ENCODE peak calls at places on chromosomes 13 and 19, in four cellular contexts. X is AG04450, K is tibial nerve, D is mesothelial cell of epicardium. U is an unnamed sample.

GRCh38 chr13:112643759-112644459 is 45.9 kb upstream of the ATP11A start:
- DNase-seq in K (no peak), D (no peak), X (no peak), U (no peak)

GRCh38 chr13:50518791-50519201 is 324.7 kb downstream of the DLEU7 start:
- DNase-seq in X (peak), K (no peak), D (no peak), U (no peak)

GRCh38 chr19:12838893-12839656 is 760 bp downstream of the MAST1 start:
- DNase-seq in D (no peak), K (no peak), X (no peak), U (no peak)

GRCh38 chr13:86446311-86446710 is 647.1 kb upstream of the SLITRK6 start:
- DNase-seq in D (no peak), K (no peak), X (no peak), U (no peak)

GRCh38 chr13:90890435-90890834 is 457.1 kb upstream of the MIR17HG start:
- DNase-seq in X (no peak), K (no peak), D (no peak), U (no peak)

GRCh38 chr19:48069435-48069834 is 25.6 kb upstream of the CABP5 start:
- DNase-seq in D (no peak), K (no peak), X (no peak), U (no peak)

GRCh38 chr13:77065456-77066147 is 38.6 kb upstream of the FBXL3 start:
- DNase-seq in X (no peak), D (no peak), K (no peak), U (no peak)

GRCh38 chr13:102405499-102406079 is 3.7 kb upstream of the FGF14 start:
- DNase-seq in X (no peak), D (no peak), K (no peak), U (no peak)

GRCh38 chr13:75505327-75505726 is 23.4 kb upstream of the TBC1D4 start:
- DNase-seq in X (no peak), D (no peak), K (no peak), U (no peak)

GRCh38 chr19:55369651-55370304 is 485 bp downstream of the IL11 start:
- DNase-seq in D (peak), K (no peak), X (peak), U (no peak)

GRCh38 chr13:30308548-30308947 is 1.2 kb upstream of the KATNAL1 start:
- DNase-seq in K (no peak), X (no peak), D (no peak), U (no peak)

GRCh38 chr13:31824705-31825512 is 85.6 kb downstream of the RXFP2 start:
- DNase-seq in X (no peak), K (no peak), D (no peak), U (no peak)

GRCh38 chr13:114303700-114304327 is 10.5 kb upstream of the CHAMP1 start:
- DNase-seq in K (no peak), X (no peak), D (no peak), U (no peak)

GRCh38 chr13:29472317-29472961 is 123.0 kb downstream of the SLC7A1 start:
- DNase-seq in X (no peak), D (no peak), K (peak), U (no peak)

GRCh38 chr19:3670796-3671679 is 29.2 kb downstream of the PIP5K1C start:
- DNase-seq in X (peak), K (peak), D (no peak), U (no peak)

GRCh38 chr19:40923934-40924391 is 41.9 kb upstream of the CYP2A7 start:
- DNase-seq in D (no peak), X (no peak), K (no peak), U (no peak)

GRCh38 chr13:113740661-113741060 is 18.4 kb upstream of the TMEM255B start:
- DNase-seq in X (no peak), D (no peak), K (no peak), U (no peak)

GRCh38 chr13:74036373-74036772 is 97.8 kb downstream of the KLF12 start:
- DNase-seq in X (no peak), K (no peak), D (peak), U (peak)

GRCh38 chr13:44874886-44875630 is 114.2 kb downstream of the NUFIP1 start:
- DNase-seq in X (no peak), D (no peak), K (no peak), U (no peak)

GRCh38 chr13:98921786-98922185 is 56.1 kb downstream of the DOCK9 start:
- DNase-seq in X (no peak), K (no peak), D (no peak), U (no peak)

GRCh38 chr19:32676186-32676894 is 692 bp downstream of the RGS9BP start:
- DNase-seq in K (no peak), X (no peak), D (peak), U (no peak)

GRCh38 chr13:23620211-23620610 is 50.0 kb downstream of the TNFRSF19 start:
- DNase-seq in D (no peak), K (no peak), X (no peak), U (no peak)

GRCh38 chr13:102138635-102139225 is 263.1 kb downstream of the FGF14 start:
- DNase-seq in K (no peak), X (no peak), D (no peak), U (no peak)

GRCh38 chr13:30727491-30728350 is 7.6 kb upstream of the ALOX5AP start:
- DNase-seq in X (no peak), K (no peak), D (no peak), U (no peak)

GRCh38 chr13:33244907-33245287 is 40.7 kb downstream of the STARD13 start:
- DNase-seq in D (no peak), K (no peak), X (no peak), U (no peak)

GRCh38 chr13:93775507-93776108 is 549.0 kb downstream of the GPC6 start:
- DNase-seq in D (no peak), K (no peak), X (peak), U (peak)

GRCh38 chr19:53183146-53183545 is 10.0 kb downstream of the ZNF665 start:
- DNase-seq in X (no peak), K (no peak), D (no peak), U (no peak)

GRCh38 chr13:95492044-95492801 is 60.3 kb upstream of the CLDN10 start:
- DNase-seq in X (no peak), K (no peak), D (no peak), U (no peak)

GRCh38 chr19:36128392-36128736 is 11.5 kb upstream of the CAPNS1 start:
- DNase-seq in K (no peak), X (no peak), D (no peak), U (no peak)

GRCh38 chr19:13117176-13117771 is 734 bp upstream of the TRMT1 start:
- DNase-seq in D (no peak), K (no peak), X (no peak), U (no peak)

GRCh38 chr13:74217816-74218215 is 83.6 kb upstream of the KLF12 start:
- DNase-seq in X (peak), K (no peak), D (no peak), U (no peak)

GRCh38 chr13:65943024-65943423 is 1287.1 kb downstream of the PCDH9 start:
- DNase-seq in X (no peak), K (no peak), D (no peak), U (no peak)

GRCh38 chr13:48715977-48716376 is 62.2 kb downstream of the CYSLTR2 start:
- DNase-seq in K (no peak), X (no peak), D (no peak), U (no peak)

GRCh38 chr19:2290441-2291184 is 8.6 kb upstream of the PEAK3 start:
- DNase-seq in K (no peak), D (no peak), X (no peak), U (no peak)

GRCh38 chr19:50679177-50680125 is 30.2 kb downstream of the C19orf81 start:
- DNase-seq in D (peak), X (peak), K (peak), U (no peak)

GRCh38 chr13:95100525-95101121 is 200.6 kb downstream of the ABCC4 start:
- DNase-seq in D (no peak), K (no peak), X (no peak), U (peak)

DNA sequence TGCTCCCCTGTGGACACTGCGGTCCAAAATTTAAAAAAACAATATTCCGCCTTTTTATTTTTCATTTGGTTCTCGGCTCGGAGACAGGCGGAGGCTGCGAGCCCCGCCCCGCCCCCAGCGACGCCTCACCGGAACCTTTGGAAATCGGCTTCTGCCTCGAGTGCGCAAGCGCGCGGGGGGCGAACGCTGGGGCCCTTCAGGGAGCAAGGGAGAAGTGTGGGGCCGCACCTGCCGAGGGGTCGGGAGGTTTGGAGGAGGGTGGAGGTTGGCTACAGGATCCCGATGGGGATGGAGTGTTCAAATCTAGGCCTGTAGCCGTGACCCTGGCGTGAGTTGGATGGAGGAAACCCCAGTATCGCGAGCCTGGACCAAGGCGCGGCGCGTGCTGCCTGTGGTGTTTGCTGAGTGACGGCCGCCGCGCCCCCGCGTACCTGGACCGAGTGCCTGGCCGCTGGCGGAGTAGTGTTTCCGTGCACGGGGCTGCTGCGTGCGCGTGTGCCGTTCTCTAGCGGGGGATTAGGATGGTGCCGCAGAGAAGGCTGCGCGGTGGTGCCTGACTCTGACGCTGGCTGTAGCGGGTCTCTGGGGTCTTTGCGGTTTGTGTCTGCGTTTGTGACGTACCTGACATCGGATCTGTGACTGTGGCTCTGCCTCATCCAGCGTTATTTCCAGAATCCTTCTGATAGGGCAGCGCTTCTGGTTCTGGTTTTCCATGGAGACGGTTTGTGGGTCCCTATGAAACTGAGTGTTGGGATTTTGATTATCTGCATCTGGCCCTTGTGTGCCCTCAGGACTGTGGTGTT is 625 bp upstream of the ZFP30 start:
- DNase-seq in D (peak), K (peak), X (peak), U (peak)
- TF ChIP-seq CTCF in D (no peak), K (no peak), X (no peak), U (no peak)

GRCh38 chr19:45477713-45478453 is 10.1 kb downstream of the FOSB start:
- DNase-seq in X (no peak), K (no peak), D (no peak), U (no peak)
- TF ChIP-seq CTCF in X (no peak), K (no peak), D (no peak), U (no peak)

DNA sequence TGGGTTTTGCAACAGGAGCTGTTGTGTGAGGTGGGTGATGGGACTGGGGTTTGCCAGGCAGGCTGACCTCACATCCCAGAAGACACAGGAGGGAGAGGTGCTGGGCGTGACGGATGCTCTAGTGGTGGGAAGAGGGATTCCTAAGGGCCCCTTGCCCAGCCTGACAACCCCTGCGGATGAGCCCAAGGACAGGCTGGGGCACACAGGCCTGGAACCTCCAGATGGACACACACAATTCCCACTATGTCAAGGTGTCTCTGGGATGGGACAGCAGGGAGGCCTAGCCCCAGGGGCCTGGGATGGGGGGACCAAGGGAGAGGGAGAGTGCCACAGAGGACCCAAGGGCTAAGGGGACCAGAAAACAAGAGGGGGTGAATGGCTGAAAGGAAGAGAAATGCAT is 191.5 kb downstream of the ZNF536 start:
- DNase-seq in K (no peak), D (no peak), X (no peak), U (no peak)
- TF ChIP-seq CTCF in K (no peak), D (no peak), X (no peak), U (no peak)

GRCh38 chr19:15280915-15281683 is 48.9 kb upstream of the EPHX3 start:
- DNase-seq in D (peak), X (peak), K (peak), U (no peak)
- TF ChIP-seq CTCF in D (no peak), X (peak), K (peak), U (peak)

GRCh38 chr19:19202707-19203011 is 555 bp downstream of the NR2C2AP start:
- DNase-seq in K (no peak), X (no peak), D (no peak), U (no peak)

GRCh38 chr19:19203012-19203856 is at the start of gene NR2C2AP:
- DNase-seq in X (peak), K (peak), D (peak), U (peak)

GRCh38 chr19:19201697-19202630 is 1.2 kb downstream of the NR2C2AP start:
- DNase-seq in D (no peak), X (no peak), K (no peak), U (no peak)

GRCh38 chr19:19205416-19206410 is 2.5 kb upstream of the NR2C2AP start:
- DNase-seq in X (no peak), D (no peak), K (no peak), U (no peak)

GRCh38 chr19:19204181-19204580 is 967 bp upstream of the NR2C2AP start:
- DNase-seq in K (no peak), X (no peak), D (no peak), U (no peak)
- TF ChIP-seq CTCF in K (no peak), X (no peak), D (no peak), U (no peak)

GRCh38 chr19:28466107-28467045 is 746.6 kb downstream of the UQCRFS1 start:
- DNase-seq in K (peak), D (peak), X (no peak), U (no peak)

GRCh38 chr19:28469544-28469943 is 743.4 kb downstream of the UQCRFS1 start:
- DNase-seq in X (no peak), K (no peak), D (no peak), U (no peak)

GRCh38 chr19:28472111-28472510 is 740.8 kb downstream of the UQCRFS1 start:
- DNase-seq in D (no peak), X (no peak), K (no peak), U (no peak)

GRCh38 chr19:28465317-28466086 is 747.4 kb downstream of the UQCRFS1 start:
- DNase-seq in X (no peak), D (no peak), K (no peak), U (peak)

GRCh38 chr19:28468701-28469459 is 744.1 kb downstream of the UQCRFS1 start:
- DNase-seq in K (no peak), D (no peak), X (no peak), U (peak)
- TF ChIP-seq CTCF in K (no peak), D (no peak), X (no peak), U (no peak)

GRCh38 chr13:111531505-111531904 is 211.1 kb downstream of the TEX29 start:
- DNase-seq in D (no peak), X (no peak), K (no peak), U (no peak)
- TF ChIP-seq CTCF in D (no peak), X (no peak), K (peak), U (no peak)

GRCh38 chr13:111284579-111284978 is 35.9 kb upstream of the TEX29 start:
- DNase-seq in D (no peak), K (no peak), X (no peak), U (no peak)

GRCh38 chr13:111283991-111284390 is 36.5 kb upstream of the TEX29 start:
- DNase-seq in D (no peak), X (no peak), K (no peak), U (no peak)

GRCh38 chr13:111288276-111288675 is 32.2 kb upstream of the TEX29 start:
- DNase-seq in K (no peak), D (no peak), X (no peak), U (no peak)

GRCh38 chr13:111287201-111287600 is 33.2 kb upstream of the TEX29 start:
- DNase-seq in X (no peak), K (no peak), D (no peak), U (no peak)

GRCh38 chr13:111286162-111286561 is 34.3 kb upstream of the TEX29 start:
- DNase-seq in D (no peak), K (no peak), X (no peak), U (no peak)
- TF ChIP-seq CTCF in D (no peak), K (peak), X (no peak), U (peak)

U was measured in kidney epithelial cell.